ENCODE peak calls at places on chromosome 12, in four cellular contexts. One of them, this sample, is unnamed.

GRCh38 chr12:110686294-110686903 is 2.5 kb downstream of the HVCN1 start:
- DNase-seq in heart left ventricle: no peak
- DNase-seq in GM12878: no peak
- DNase-seq in tibial nerve: no peak
- DNase-seq in this sample: no peak

GRCh38 chr12:44372259-44372658 is 503.9 kb downstream of the NELL2 start:
- DNase-seq in heart left ventricle: no peak
- DNase-seq in GM12878: no peak
- DNase-seq in tibial nerve: no peak
- DNase-seq in this sample: no peak

GRCh38 chr12:119381471-119382235 is 47.1 kb downstream of the CCDC60 start:
- DNase-seq in heart left ventricle: peak; percentile 51
- DNase-seq in GM12878: no peak
- DNase-seq in tibial nerve: no peak
- DNase-seq in this sample: no peak

GRCh38 chr12:47799357-47799955 is 20.2 kb downstream of the HDAC7 start:
- DNase-seq in heart left ventricle: peak; percentile 90
- DNase-seq in GM12878: no peak
- DNase-seq in tibial nerve: no peak
- DNase-seq in this sample: no peak

GRCh38 chr12:104710940-104711725 is 247.0 kb downstream of the SLC41A2 start:
- DNase-seq in heart left ventricle: no peak
- DNase-seq in GM12878: no peak
- DNase-seq in tibial nerve: peak; percentile 34
- DNase-seq in this sample: no peak

GRCh38 chr12:95257541-95257940 is 39.9 kb downstream of the VEZT start:
- DNase-seq in heart left ventricle: no peak
- DNase-seq in GM12878: no peak
- DNase-seq in tibial nerve: no peak
- DNase-seq in this sample: no peak

GRCh38 chr12:95857799-95858198 is 953 bp upstream of the SNRPF start:
- DNase-seq in heart left ventricle: no peak
- DNase-seq in GM12878: no peak
- DNase-seq in tibial nerve: no peak
- DNase-seq in this sample: no peak

GRCh38 chr12:108307006-108307405 is 32.1 kb downstream of the CMKLR1 start:
- DNase-seq in heart left ventricle: no peak
- DNase-seq in GM12878: no peak
- DNase-seq in tibial nerve: no peak
- DNase-seq in this sample: no peak

GRCh38 chr12:54331-54730 is 12.2 kb upstream of the IQSEC3 start:
- DNase-seq in heart left ventricle: no peak
- DNase-seq in GM12878: no peak
- DNase-seq in tibial nerve: no peak
- DNase-seq in this sample: no peak

GRCh38 chr12:73517859-73518258 is 1019.8 kb upstream of the ATXN7L3B start:
- DNase-seq in heart left ventricle: no peak
- DNase-seq in GM12878: no peak
- DNase-seq in tibial nerve: no peak
- DNase-seq in this sample: no peak

GRCh38 chr12:108305520-108305919 is 33.6 kb downstream of the CMKLR1 start:
- DNase-seq in heart left ventricle: peak; percentile 95
- DNase-seq in GM12878: no peak
- DNase-seq in tibial nerve: peak; percentile 85
- DNase-seq in this sample: no peak

GRCh38 chr12:84741727-84742126 is 170.9 kb downstream of the SLC6A15 start:
- DNase-seq in heart left ventricle: no peak
- DNase-seq in GM12878: no peak
- DNase-seq in tibial nerve: no peak
- DNase-seq in this sample: no peak

GRCh38 chr12:111246477-111247011 is 122.4 kb downstream of the PHETA1 start:
- DNase-seq in heart left ventricle: no peak
- DNase-seq in GM12878: no peak
- DNase-seq in tibial nerve: no peak
- DNase-seq in this sample: no peak

GRCh38 chr12:6970096-6970527 is 352 bp downstream of the PHB2 start:
- DNase-seq in heart left ventricle: peak; percentile 58
- DNase-seq in GM12878: no peak
- DNase-seq in tibial nerve: no peak
- DNase-seq in this sample: no peak

GRCh38 chr12:112122823-112123690 is 2.3 kb upstream of the TRAFD1 start:
- DNase-seq in heart left ventricle: no peak
- DNase-seq in GM12878: no peak
- DNase-seq in tibial nerve: no peak
- DNase-seq in this sample: no peak

GRCh38 chr12:23888396-23889068 is 60.9 kb downstream of the SOX5 start:
- DNase-seq in heart left ventricle: no peak
- DNase-seq in GM12878: no peak
- DNase-seq in tibial nerve: no peak
- DNase-seq in this sample: no peak
- H3K4me3 ChIP-seq in heart left ventricle: no peak overlapping the region
- H3K4me3 ChIP-seq in GM12878: no peak overlapping the region
- H3K4me3 ChIP-seq in tibial nerve: no peak overlapping the region
- H3K4me3 ChIP-seq in this sample: no peak overlapping the region

DNA sequence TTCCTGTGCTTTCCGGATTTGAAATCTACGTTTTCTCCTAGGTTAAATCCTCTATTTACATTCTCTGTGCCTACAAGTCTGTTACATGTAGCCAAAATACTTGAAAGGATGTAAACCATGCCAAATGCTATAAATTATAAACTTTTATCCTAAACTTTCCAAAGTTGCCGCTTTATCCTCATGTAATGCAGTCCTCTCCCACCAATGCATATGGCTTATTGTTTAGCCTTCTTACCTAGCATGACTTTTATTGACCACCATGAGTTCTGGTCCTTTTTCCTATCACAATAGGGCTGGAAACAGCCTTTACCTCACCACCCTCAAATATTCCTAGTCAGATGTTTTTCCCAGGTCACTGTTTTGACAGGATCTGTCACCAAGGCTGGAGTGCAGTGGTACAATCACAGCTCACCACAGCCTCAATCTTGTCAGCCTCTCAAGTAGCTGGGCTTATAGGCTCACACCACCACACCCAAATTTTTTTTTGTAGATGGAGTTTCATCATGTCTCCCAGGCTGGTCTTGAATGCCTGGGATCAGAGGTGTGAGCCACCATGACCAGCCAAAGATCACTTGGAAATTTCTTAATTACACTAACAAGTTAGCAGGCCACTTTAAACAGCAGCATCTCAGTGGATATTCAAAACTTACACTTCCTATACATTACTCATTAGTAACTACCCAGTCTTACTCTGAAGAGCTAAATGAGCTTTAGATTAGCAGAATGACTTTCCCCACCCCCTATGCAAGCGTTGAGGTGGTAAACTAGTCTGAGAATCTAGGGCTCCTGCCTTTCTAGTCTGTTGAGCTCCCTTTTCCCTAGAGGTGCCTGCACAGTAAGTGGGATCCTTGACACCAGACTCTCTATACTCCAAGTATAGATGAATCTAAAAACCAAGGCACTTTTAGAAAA is 4.1 kb downstream of the TUBA1B start:
- DNase-seq in heart left ventricle: no peak
- DNase-seq in GM12878: no peak
- DNase-seq in tibial nerve: no peak
- DNase-seq in this sample: no peak
- TF ChIP-seq POLR2A in heart left ventricle: no peak
- TF ChIP-seq POLR2A in GM12878: peak; percentile 70
- TF ChIP-seq POLR2A in tibial nerve: no peak
- TF ChIP-seq POLR2A in this sample: no peak

GRCh38 chr12:57765003-57765697 is 1.7 kb downstream of the CYP27B1 start:
- DNase-seq in heart left ventricle: no peak
- DNase-seq in GM12878: no peak
- DNase-seq in tibial nerve: no peak
- DNase-seq in this sample: no peak

GRCh38 chr12:57765698-57766463 is 997 bp downstream of the CYP27B1 start:
- DNase-seq in heart left ventricle: no peak
- DNase-seq in GM12878: no peak
- DNase-seq in tibial nerve: no peak
- DNase-seq in this sample: no peak

GRCh38 chr12:57767317-57767716 is 439 bp upstream of the CYP27B1 start:
- DNase-seq in heart left ventricle: no peak
- DNase-seq in GM12878: no peak
- DNase-seq in tibial nerve: no peak
- DNase-seq in this sample: no peak

GRCh38 chr12:57767876-57768275 is 998 bp upstream of the CYP27B1 start:
- DNase-seq in heart left ventricle: no peak
- DNase-seq in GM12878: no peak
- DNase-seq in tibial nerve: no peak
- DNase-seq in this sample: no peak

DNA sequence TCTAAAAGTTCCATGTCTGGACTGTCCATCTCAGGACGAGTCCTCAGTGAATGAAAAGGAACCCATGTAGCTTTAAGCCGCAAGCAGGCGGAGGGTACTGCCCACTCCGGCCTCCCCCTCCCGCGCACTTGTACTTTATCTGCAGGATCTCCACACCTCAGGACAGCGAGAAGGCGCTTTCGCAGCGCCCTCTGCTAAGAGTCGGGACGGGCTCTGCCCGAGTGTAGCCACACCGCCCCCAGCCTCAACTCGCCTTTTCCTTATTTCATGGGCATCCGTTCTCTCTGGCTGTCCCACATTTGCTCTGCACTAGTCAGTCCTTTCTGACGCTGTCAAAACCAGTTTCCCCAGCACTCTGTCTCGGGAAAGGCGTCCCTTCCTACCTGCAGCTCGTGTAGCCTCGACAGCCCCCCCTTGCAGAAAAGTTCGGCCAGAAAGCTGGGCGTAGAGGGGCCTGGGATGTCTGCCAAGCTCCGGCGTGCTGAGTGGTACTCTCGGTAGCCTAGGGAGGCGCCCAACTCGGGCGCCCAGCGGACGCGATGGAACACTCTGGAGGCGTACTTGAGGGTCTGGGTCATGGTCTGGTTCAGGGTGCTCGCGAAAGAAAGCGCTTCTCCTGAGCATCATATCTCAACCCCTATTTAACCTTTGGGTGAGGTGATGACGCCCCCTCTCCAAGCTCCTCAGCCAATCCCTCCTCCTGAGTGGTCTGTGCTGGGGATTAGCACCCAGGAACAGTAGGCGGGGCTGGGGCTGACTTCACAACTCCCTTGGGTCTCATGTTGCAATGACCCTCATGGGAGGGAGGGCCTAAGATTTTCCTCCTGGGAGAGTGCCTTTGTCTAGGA is at the start of gene CYP27B1:
- DNase-seq in heart left ventricle: no peak
- DNase-seq in GM12878: no peak
- DNase-seq in tibial nerve: no peak
- DNase-seq in this sample: no peak
- H3K27ac ChIP-seq in heart left ventricle: no peak within 1 kb of the TSS
- H3K27ac ChIP-seq in GM12878: no peak within 1 kb of the TSS
- H3K27ac ChIP-seq in tibial nerve: no peak within 1 kb of the TSS
- H3K27ac ChIP-seq in this sample: no peak within 1 kb of the TSS

GRCh38 chr12:50927356-50927755 is 25.0 kb upstream of the HIGD1C start:
- DNase-seq in heart left ventricle: no peak
- DNase-seq in GM12878: no peak
- DNase-seq in tibial nerve: no peak
- DNase-seq in this sample: no peak

GRCh38 chr12:50925920-50926319 is 26.4 kb upstream of the HIGD1C start:
- DNase-seq in heart left ventricle: no peak
- DNase-seq in GM12878: no peak
- DNase-seq in tibial nerve: no peak
- DNase-seq in this sample: no peak

GRCh38 chr12:50925342-50925651 is 27.0 kb upstream of the HIGD1C start:
- DNase-seq in heart left ventricle: no peak
- DNase-seq in GM12878: no peak
- DNase-seq in tibial nerve: no peak
- DNase-seq in this sample: no peak

GRCh38 chr12:50927766-50928224 is 24.5 kb upstream of the HIGD1C start:
- DNase-seq in heart left ventricle: no peak
- DNase-seq in GM12878: no peak
- DNase-seq in tibial nerve: no peak
- DNase-seq in this sample: no peak

GRCh38 chr12:50926415-50926814 is 25.9 kb upstream of the HIGD1C start:
- DNase-seq in heart left ventricle: no peak
- DNase-seq in GM12878: no peak
- DNase-seq in tibial nerve: no peak
- DNase-seq in this sample: no peak
- H3K4me3 ChIP-seq in heart left ventricle: peak overlapping the region; percentile 84
- H3K4me3 ChIP-seq in GM12878: peak overlapping the region; percentile 63
- H3K4me3 ChIP-seq in tibial nerve: peak overlapping the region; percentile 81
- H3K4me3 ChIP-seq in this sample: peak overlapping the region; percentile 76

GRCh38 chr12:109555431-109556315 is 17.6 kb downstream of the MMAB start:
- DNase-seq in heart left ventricle: no peak
- DNase-seq in GM12878: no peak
- DNase-seq in tibial nerve: no peak
- DNase-seq in this sample: no peak
- TF ChIP-seq POLR2A in heart left ventricle: no peak
- TF ChIP-seq POLR2A in GM12878: no peak
- TF ChIP-seq POLR2A in tibial nerve: no peak
- TF ChIP-seq POLR2A in this sample: no peak

DNA sequence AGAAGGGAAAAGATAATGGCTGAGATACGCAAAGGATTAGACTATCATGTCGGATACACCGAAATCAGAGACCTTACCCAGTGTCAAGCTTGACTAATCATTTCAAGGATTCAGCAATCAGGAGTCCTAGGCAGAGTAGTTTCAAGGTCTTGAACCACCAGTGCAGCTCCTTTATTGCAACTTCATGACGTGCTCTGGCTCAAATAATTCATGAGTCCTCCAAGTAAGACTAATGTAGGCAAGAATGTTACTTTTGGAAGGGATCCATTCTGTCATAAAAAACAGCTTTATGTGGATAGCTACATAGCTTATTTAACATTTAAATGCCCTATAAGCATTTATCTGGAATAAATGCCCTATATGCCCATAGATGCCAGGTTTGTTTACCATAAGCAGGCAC is 123.2 kb downstream of the LMO3 start:
- DNase-seq in heart left ventricle: no peak
- DNase-seq in GM12878: no peak
- DNase-seq in tibial nerve: no peak
- DNase-seq in this sample: no peak
- H3K27ac ChIP-seq in heart left ventricle: no peak overlapping the region
- H3K27ac ChIP-seq in GM12878: no peak overlapping the region
- H3K27ac ChIP-seq in tibial nerve: no peak overlapping the region
- H3K27ac ChIP-seq in this sample: no peak overlapping the region

GRCh38 chr12:4266990-4267389 is 6.6 kb upstream of the CCND2 start:
- DNase-seq in heart left ventricle: no peak
- DNase-seq in GM12878: no peak
- DNase-seq in tibial nerve: no peak
- DNase-seq in this sample: no peak

GRCh38 chr12:4268549-4269181 is 4.9 kb upstream of the CCND2 start:
- DNase-seq in heart left ventricle: no peak
- DNase-seq in GM12878: no peak
- DNase-seq in tibial nerve: no peak
- DNase-seq in this sample: no peak

GRCh38 chr12:4261655-4262054 is 11.9 kb upstream of the CCND2 start:
- DNase-seq in heart left ventricle: no peak
- DNase-seq in GM12878: peak; percentile 64
- DNase-seq in tibial nerve: no peak
- DNase-seq in this sample: no peak

GRCh38 chr12:4267904-4268548 is 5.5 kb upstream of the CCND2 start:
- DNase-seq in heart left ventricle: no peak
- DNase-seq in GM12878: no peak
- DNase-seq in tibial nerve: no peak
- DNase-seq in this sample: no peak

GRCh38 chr12:4265280-4265679 is 8.3 kb upstream of the CCND2 start:
- DNase-seq in heart left ventricle: no peak
- DNase-seq in GM12878: no peak
- DNase-seq in tibial nerve: no peak
- DNase-seq in this sample: no peak
- H3K4me3 ChIP-seq in heart left ventricle: no peak overlapping the region
- H3K4me3 ChIP-seq in GM12878: no peak overlapping the region
- H3K4me3 ChIP-seq in tibial nerve: no peak overlapping the region
- H3K4me3 ChIP-seq in this sample: no peak overlapping the region